ENCODE peak calls at places on chromosomes 12 and 14, in ten cellular contexts. N is progenitor cell of endocrine pancreas; H is fibroblast of the aortic adventitia; S is HFF-Myc; L is activated naive CD4-positive, alpha-beta T cell; B is naive thymus-derived CD8-positive, alpha-beta T cell; I is heart right ventricle; U is T-cell; W is mesenchymal stem cell; K is GDM1. T is an unnamed sample.

GRCh38 chr12:88029093-88029665 is at the start of gene C12orf50:
- DNase-seq in N (no peak), H (no peak), S (no peak), L (no peak), B (no peak), I (no peak), U (no peak), W (no peak), K (no peak), T (no peak)

GRCh38 chr12:105355752-105356151 is 25.3 kb downstream of the C12orf75 start:
- DNase-seq in N (no peak), H (peak), S (no peak), L (no peak), B (no peak), I (no peak), U (no peak), W (peak), K (no peak), T (peak)

GRCh38 chr12:50745861-50746260 is 18.0 kb upstream of the ATF1 start:
- DNase-seq in N (no peak), H (no peak), S (no peak), L (no peak), B (no peak), I (no peak), U (no peak), W (no peak), K (no peak), T (no peak)

GRCh38 chr12:119683413-119683812 is 15.5 kb downstream of the PRKAB1 start:
- DNase-seq in N (no peak), H (peak), S (no peak), L (no peak), B (no peak), I (no peak), U (no peak), W (no peak), K (no peak), T (peak)

GRCh38 chr12:27478949-27479348 is 32.4 kb downstream of the SMCO2 start:
- DNase-seq in N (no peak), H (no peak), S (no peak), L (no peak), B (no peak), I (no peak), U (no peak), W (no peak), K (no peak), T (no peak)

GRCh38 chr12:52075409-52075724 is 4.1 kb upstream of the SMIM41 start:
- DNase-seq in N (no peak), H (no peak), S (no peak), L (no peak), B (no peak), I (no peak), U (no peak), W (no peak), K (no peak), T (no peak)

GRCh38 chr12:92719674-92720073 is 16.9 kb downstream of the PLEKHG7 start:
- DNase-seq in N (no peak), H (peak), S (no peak), L (no peak), B (no peak), I (no peak), U (no peak), W (no peak), K (no peak), T (peak)

GRCh38 chr14:59679872-59680271 is 103.3 kb upstream of the CCDC175 start:
- DNase-seq in N (no peak), H (peak), S (no peak), L (no peak), B (no peak), I (no peak), U (no peak), W (peak), K (no peak), T (no peak)

GRCh38 chr12:22458301-22458917 is 85.9 kb downstream of the C2CD5 start:
- DNase-seq in N (no peak), H (no peak), S (no peak), L (no peak), B (no peak), I (no peak), U (no peak), W (no peak), K (no peak), T (no peak)

GRCh38 chr12:570237-570925 is 92.9 kb downstream of the NINJ2 start:
- DNase-seq in N (peak), H (peak), S (no peak), L (no peak), B (no peak), I (peak), U (no peak), W (peak), K (no peak), T (peak)

GRCh38 chr14:67962215-67962644 is 142.7 kb downstream of the RAD51B start:
- DNase-seq in N (no peak), H (peak), S (no peak), L (no peak), B (no peak), I (no peak), U (no peak), W (no peak), K (peak), T (no peak)

GRCh38 chr14:51929156-51929555 is 60.2 kb upstream of the RTRAF start:
- DNase-seq in N (no peak), H (peak), S (no peak), L (no peak), B (no peak), I (no peak), U (no peak), W (peak), K (no peak), T (peak)

GRCh38 chr14:47189911-47190503 is 485.4 kb downstream of the MDGA2 start:
- DNase-seq in N (no peak), H (no peak), S (no peak), L (no peak), B (no peak), I (no peak), U (no peak), W (no peak), K (no peak), T (no peak)

GRCh38 chr14:22469541-22470303 is 119.3 kb downstream of the DAD1 start:
- DNase-seq in N (no peak), H (no peak), S (no peak), L (no peak), B (no peak), I (no peak), U (no peak), W (no peak), K (no peak), T (no peak)

GRCh38 chr12:9064201-9064814 is 51.4 kb downstream of the A2M start:
- DNase-seq in N (peak), H (peak), S (no peak), L (no peak), B (peak), I (peak), U (peak), W (peak), K (no peak), T (peak)

GRCh38 chr14:54776361-54777001 is 126.1 kb downstream of the GCH1 start:
- DNase-seq in N (no peak), H (peak), S (no peak), L (peak), B (peak), I (peak), U (no peak), W (peak), K (peak), T (peak)

GRCh38 chr12:48988030-48988649 is 10.0 kb downstream of the WNT1 start:
- DNase-seq in N (peak), H (peak), S (no peak), L (peak), B (peak), I (no peak), U (no peak), W (peak), K (peak), T (peak)

GRCh38 chr12:91627225-91627624 is 444.6 kb upstream of the DCN start:
- DNase-seq in N (no peak), H (no peak), S (no peak), L (no peak), B (no peak), I (no peak), U (no peak), W (no peak), K (no peak), T (no peak)

GRCh38 chr12:132631357-132632065 is 12.9 kb downstream of the P2RX2 start:
- DNase-seq in N (no peak), H (no peak), S (no peak), L (no peak), B (no peak), I (no peak), U (no peak), W (no peak), K (no peak), T (no peak)

GRCh38 chr12:3670083-3670620 is 82.8 kb downstream of the CRACR2A start:
- DNase-seq in N (no peak), H (no peak), S (no peak), L (no peak), B (no peak), I (no peak), U (no peak), W (no peak), K (no peak), T (no peak)